ENCODE peak calls at places on chromosomes 7 and 10, in nine cellular contexts. One of them, this sample, is unnamed.

GRCh38 chr10:16609195-16609594 is 87.5 kb upstream of the C1QL3 start:
- DNase-seq in spleen: no peak
- DNase-seq in sigmoid colon: no peak
- DNase-seq in GM12891: no peak
- DNase-seq in SK-N-SH: no peak
- DNase-seq in suprapubic skin: no peak
- DNase-seq in transverse colon: no peak
- DNase-seq in HL-60: no peak
- DNase-seq in H1: no peak
- DNase-seq in this sample: no peak

GRCh38 chr7:151456276-151456675 is 16.3 kb upstream of the CRYGN start:
- DNase-seq in suprapubic skin: no peak
- DNase-seq in HL-60: no peak
- DNase-seq in sigmoid colon: peak
- DNase-seq in spleen: peak
- DNase-seq in SK-N-SH: no peak
- DNase-seq in transverse colon: no peak
- DNase-seq in GM12891: no peak
- DNase-seq in H1: no peak
- DNase-seq in this sample: no peak

GRCh38 chr7:55639640-55640039 is 67.3 kb upstream of the VOPP1 start:
- DNase-seq in suprapubic skin: no peak
- DNase-seq in transverse colon: no peak
- DNase-seq in H1: no peak
- DNase-seq in GM12891: no peak
- DNase-seq in spleen: no peak
- DNase-seq in HL-60: no peak
- DNase-seq in SK-N-SH: no peak
- DNase-seq in sigmoid colon: no peak
- DNase-seq in this sample: no peak

GRCh38 chr7:139124084-139124914 is 14.8 kb upstream of the ZC3HAV1 start:
- DNase-seq in spleen: no peak
- DNase-seq in H1: no peak
- DNase-seq in SK-N-SH: no peak
- DNase-seq in GM12891: no peak
- DNase-seq in HL-60: no peak
- DNase-seq in sigmoid colon: no peak
- DNase-seq in transverse colon: no peak
- DNase-seq in suprapubic skin: no peak
- DNase-seq in this sample: no peak

GRCh38 chr10:18474111-18474455 is 177.3 kb downstream of the NSUN6 start:
- DNase-seq in GM12891: no peak
- DNase-seq in transverse colon: no peak
- DNase-seq in HL-60: no peak
- DNase-seq in H1: no peak
- DNase-seq in sigmoid colon: no peak
- DNase-seq in spleen: no peak
- DNase-seq in suprapubic skin: peak
- DNase-seq in SK-N-SH: no peak
- DNase-seq in this sample: no peak

GRCh38 chr7:149865437-149865836 is 8.3 kb upstream of the ATP6V0E2 start:
- DNase-seq in H1: no peak
- DNase-seq in sigmoid colon: no peak
- DNase-seq in transverse colon: peak
- DNase-seq in suprapubic skin: no peak
- DNase-seq in spleen: peak
- DNase-seq in GM12891: no peak
- DNase-seq in HL-60: no peak
- DNase-seq in SK-N-SH: no peak
- DNase-seq in this sample: peak

GRCh38 chr7:157826566-157826965 is 489.8 kb downstream of the DNAJB6 start:
- DNase-seq in HL-60: no peak
- DNase-seq in suprapubic skin: no peak
- DNase-seq in GM12891: no peak
- DNase-seq in SK-N-SH: no peak
- DNase-seq in sigmoid colon: no peak
- DNase-seq in transverse colon: no peak
- DNase-seq in spleen: peak
- DNase-seq in H1: no peak
- DNase-seq in this sample: no peak

GRCh38 chr7:36946401-36946739 is 222.1 kb upstream of the AOAH start:
- DNase-seq in HL-60: no peak
- DNase-seq in spleen: no peak
- DNase-seq in SK-N-SH: no peak
- DNase-seq in H1: no peak
- DNase-seq in GM12891: no peak
- DNase-seq in suprapubic skin: no peak
- DNase-seq in sigmoid colon: no peak
- DNase-seq in transverse colon: no peak
- DNase-seq in this sample: no peak

GRCh38 chr7:11751315-11751714 is 80.7 kb downstream of the THSD7A start:
- DNase-seq in SK-N-SH: no peak
- DNase-seq in transverse colon: no peak
- DNase-seq in spleen: no peak
- DNase-seq in GM12891: no peak
- DNase-seq in suprapubic skin: no peak
- DNase-seq in sigmoid colon: no peak
- DNase-seq in H1: no peak
- DNase-seq in HL-60: no peak
- DNase-seq in this sample: no peak

GRCh38 chr7:11750191-11750590 is 81.8 kb downstream of the THSD7A start:
- DNase-seq in SK-N-SH: no peak
- DNase-seq in HL-60: no peak
- DNase-seq in transverse colon: no peak
- DNase-seq in suprapubic skin: no peak
- DNase-seq in GM12891: no peak
- DNase-seq in sigmoid colon: no peak
- DNase-seq in spleen: no peak
- DNase-seq in H1: no peak
- DNase-seq in this sample: no peak

GRCh38 chr7:11753441-11753840 is 78.6 kb downstream of the THSD7A start:
- DNase-seq in H1: no peak
- DNase-seq in HL-60: no peak
- DNase-seq in sigmoid colon: no peak
- DNase-seq in spleen: no peak
- DNase-seq in suprapubic skin: no peak
- DNase-seq in transverse colon: no peak
- DNase-seq in SK-N-SH: no peak
- DNase-seq in GM12891: no peak
- DNase-seq in this sample: no peak

GRCh38 chr7:11754123-11754522 is 77.9 kb downstream of the THSD7A start:
- DNase-seq in SK-N-SH: no peak
- DNase-seq in sigmoid colon: no peak
- DNase-seq in spleen: no peak
- DNase-seq in suprapubic skin: no peak
- DNase-seq in H1: no peak
- DNase-seq in transverse colon: no peak
- DNase-seq in HL-60: no peak
- DNase-seq in GM12891: no peak
- DNase-seq in this sample: no peak

GRCh38 chr7:11751807-11752389 is 80.1 kb downstream of the THSD7A start:
- DNase-seq in H1: no peak
- DNase-seq in suprapubic skin: no peak
- DNase-seq in HL-60: no peak
- DNase-seq in GM12891: no peak
- DNase-seq in transverse colon: no peak
- DNase-seq in sigmoid colon: no peak
- DNase-seq in spleen: no peak
- DNase-seq in SK-N-SH: no peak
- DNase-seq in this sample: no peak
- TF ChIP-seq POLR2AphosphoS5 in H1: no peak
- TF ChIP-seq POLR2AphosphoS5 in suprapubic skin: no peak
- TF ChIP-seq POLR2AphosphoS5 in HL-60: no peak
- TF ChIP-seq POLR2AphosphoS5 in GM12891: no peak
- TF ChIP-seq POLR2AphosphoS5 in transverse colon: no peak
- TF ChIP-seq POLR2AphosphoS5 in sigmoid colon: no peak
- TF ChIP-seq POLR2AphosphoS5 in spleen: no peak
- TF ChIP-seq POLR2AphosphoS5 in SK-N-SH: no peak
- TF ChIP-seq POLR2AphosphoS5 in this sample: no peak

GRCh38 chr7:50655020-50655419 is 89.8 kb upstream of the DDC start:
- DNase-seq in SK-N-SH: no peak
- DNase-seq in H1: no peak
- DNase-seq in transverse colon: no peak
- DNase-seq in suprapubic skin: no peak
- DNase-seq in sigmoid colon: no peak
- DNase-seq in GM12891: no peak
- DNase-seq in spleen: no peak
- DNase-seq in HL-60: no peak
- DNase-seq in this sample: no peak

GRCh38 chr7:50652400-50653115 is 87.4 kb upstream of the DDC start:
- DNase-seq in spleen: no peak
- DNase-seq in suprapubic skin: no peak
- DNase-seq in HL-60: no peak
- DNase-seq in transverse colon: no peak
- DNase-seq in SK-N-SH: no peak
- DNase-seq in sigmoid colon: no peak
- DNase-seq in H1: no peak
- DNase-seq in GM12891: no peak
- DNase-seq in this sample: peak

GRCh38 chr7:50651227-50651989 is 86.2 kb upstream of the DDC start:
- DNase-seq in spleen: no peak
- DNase-seq in suprapubic skin: no peak
- DNase-seq in sigmoid colon: no peak
- DNase-seq in SK-N-SH: no peak
- DNase-seq in GM12891: no peak
- DNase-seq in HL-60: no peak
- DNase-seq in H1: no peak
- DNase-seq in transverse colon: no peak
- DNase-seq in this sample: no peak

GRCh38 chr7:50653997-50654425 is 88.8 kb upstream of the DDC start:
- DNase-seq in sigmoid colon: peak
- DNase-seq in transverse colon: peak
- DNase-seq in H1: no peak
- DNase-seq in spleen: peak
- DNase-seq in SK-N-SH: no peak
- DNase-seq in suprapubic skin: no peak
- DNase-seq in HL-60: no peak
- DNase-seq in GM12891: no peak
- DNase-seq in this sample: peak

DNA sequence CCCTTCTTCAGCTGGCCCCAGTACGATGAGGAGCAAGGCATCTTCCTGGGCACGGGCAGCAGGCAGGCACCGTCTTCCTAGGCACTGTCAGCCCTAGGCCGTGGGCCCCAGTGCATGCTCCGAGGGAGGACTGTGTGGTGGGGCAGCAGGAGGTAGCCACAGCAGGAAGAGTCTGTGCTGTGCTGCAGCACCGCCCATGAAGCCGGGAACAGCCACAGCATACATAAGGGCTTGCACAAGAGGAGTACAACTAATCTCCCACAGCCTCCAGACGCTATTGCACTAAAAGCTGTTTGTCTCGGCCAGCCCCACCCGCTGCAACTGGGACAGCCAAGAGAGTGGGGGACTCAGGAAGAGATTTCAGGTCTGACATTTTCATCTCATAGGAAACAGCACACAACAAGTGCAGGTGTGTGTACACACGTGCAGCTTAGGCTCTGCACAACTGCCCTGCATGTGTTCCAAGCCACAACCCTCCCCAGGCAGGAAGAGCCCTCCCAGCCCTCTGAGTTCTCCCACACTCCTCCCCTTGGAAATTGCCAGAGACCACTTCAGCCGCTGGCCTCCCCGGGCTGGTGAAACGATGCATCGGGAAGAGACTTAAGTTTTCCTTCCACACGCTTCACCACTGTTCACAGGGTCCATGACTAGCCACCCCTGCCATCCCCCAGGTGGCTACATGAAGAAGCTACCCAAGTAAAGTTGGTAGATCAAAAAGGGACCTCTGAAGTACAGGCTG is 88.1 kb upstream of the DDC start:
- DNase-seq in spleen: no peak
- DNase-seq in H1: no peak
- DNase-seq in HL-60: no peak
- DNase-seq in suprapubic skin: peak
- DNase-seq in transverse colon: peak
- DNase-seq in sigmoid colon: peak
- DNase-seq in GM12891: no peak
- DNase-seq in SK-N-SH: no peak
- DNase-seq in this sample: peak
- TF ChIP-seq POLR2AphosphoS5 in spleen: peak
- TF ChIP-seq POLR2AphosphoS5 in H1: no peak
- TF ChIP-seq POLR2AphosphoS5 in HL-60: peak
- TF ChIP-seq POLR2AphosphoS5 in suprapubic skin: no peak
- TF ChIP-seq POLR2AphosphoS5 in transverse colon: peak
- TF ChIP-seq POLR2AphosphoS5 in sigmoid colon: peak
- TF ChIP-seq POLR2AphosphoS5 in GM12891: no peak
- TF ChIP-seq POLR2AphosphoS5 in SK-N-SH: no peak
- TF ChIP-seq POLR2AphosphoS5 in this sample: no peak

GRCh38 chr10:27479016-27479415 is 25.1 kb upstream of the RAB18 start:
- DNase-seq in SK-N-SH: no peak
- DNase-seq in sigmoid colon: no peak
- DNase-seq in H1: no peak
- DNase-seq in spleen: no peak
- DNase-seq in GM12891: no peak
- DNase-seq in HL-60: no peak
- DNase-seq in transverse colon: no peak
- DNase-seq in suprapubic skin: no peak
- DNase-seq in this sample: no peak

GRCh38 chr10:27481486-27481885 is 22.6 kb upstream of the RAB18 start:
- DNase-seq in spleen: no peak
- DNase-seq in suprapubic skin: no peak
- DNase-seq in transverse colon: no peak
- DNase-seq in HL-60: no peak
- DNase-seq in sigmoid colon: no peak
- DNase-seq in H1: no peak
- DNase-seq in GM12891: no peak
- DNase-seq in SK-N-SH: no peak
- DNase-seq in this sample: no peak

GRCh38 chr10:27485368-27485767 is 18.7 kb upstream of the RAB18 start:
- DNase-seq in suprapubic skin: no peak
- DNase-seq in SK-N-SH: no peak
- DNase-seq in H1: no peak
- DNase-seq in HL-60: no peak
- DNase-seq in sigmoid colon: no peak
- DNase-seq in transverse colon: no peak
- DNase-seq in GM12891: no peak
- DNase-seq in spleen: no peak
- DNase-seq in this sample: no peak

GRCh38 chr10:27485986-27486385 is 18.1 kb upstream of the RAB18 start:
- DNase-seq in H1: no peak
- DNase-seq in HL-60: no peak
- DNase-seq in transverse colon: no peak
- DNase-seq in SK-N-SH: no peak
- DNase-seq in spleen: no peak
- DNase-seq in GM12891: no peak
- DNase-seq in sigmoid colon: no peak
- DNase-seq in suprapubic skin: no peak
- DNase-seq in this sample: no peak

GRCh38 chr10:27482984-27483956 is 20.8 kb upstream of the RAB18 start:
- DNase-seq in suprapubic skin: no peak
- DNase-seq in spleen: no peak
- DNase-seq in transverse colon: no peak
- DNase-seq in H1: no peak
- DNase-seq in SK-N-SH: no peak
- DNase-seq in HL-60: no peak
- DNase-seq in GM12891: no peak
- DNase-seq in sigmoid colon: no peak
- DNase-seq in this sample: no peak
- TF ChIP-seq POLR2AphosphoS5 in suprapubic skin: no peak
- TF ChIP-seq POLR2AphosphoS5 in spleen: no peak
- TF ChIP-seq POLR2AphosphoS5 in transverse colon: no peak
- TF ChIP-seq POLR2AphosphoS5 in H1: no peak
- TF ChIP-seq POLR2AphosphoS5 in SK-N-SH: no peak
- TF ChIP-seq POLR2AphosphoS5 in HL-60: no peak
- TF ChIP-seq POLR2AphosphoS5 in GM12891: no peak
- TF ChIP-seq POLR2AphosphoS5 in sigmoid colon: no peak
- TF ChIP-seq POLR2AphosphoS5 in this sample: no peak

DNA sequence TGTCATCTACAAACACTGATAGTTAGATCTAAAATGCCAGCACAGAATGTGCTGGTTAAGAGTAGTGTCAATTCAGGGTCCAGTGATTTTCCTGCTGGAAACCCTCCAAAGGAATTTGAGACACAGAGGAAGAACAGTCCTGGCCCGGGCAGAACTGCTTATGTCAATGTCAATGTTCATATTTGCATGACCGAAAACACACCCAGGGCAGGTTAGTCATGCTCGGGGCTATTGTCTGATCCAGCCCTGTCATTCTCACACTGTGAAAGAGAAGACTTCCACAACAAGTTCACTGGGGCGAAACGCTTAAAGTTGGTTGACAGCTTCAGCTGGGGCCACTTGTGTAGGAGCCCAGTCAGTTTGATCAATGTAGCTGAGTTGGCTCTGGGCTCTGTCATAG is 139.3 kb downstream of the C1GALT1 start:
- DNase-seq in SK-N-SH: no peak
- DNase-seq in GM12891: no peak
- DNase-seq in sigmoid colon: no peak
- DNase-seq in H1: no peak
- DNase-seq in suprapubic skin: no peak
- DNase-seq in transverse colon: peak
- DNase-seq in spleen: peak
- DNase-seq in HL-60: no peak
- DNase-seq in this sample: peak
- TF ChIP-seq POLR2AphosphoS5 in SK-N-SH: no peak
- TF ChIP-seq POLR2AphosphoS5 in GM12891: no peak
- TF ChIP-seq POLR2AphosphoS5 in sigmoid colon: no peak
- TF ChIP-seq POLR2AphosphoS5 in H1: no peak
- TF ChIP-seq POLR2AphosphoS5 in suprapubic skin: no peak
- TF ChIP-seq POLR2AphosphoS5 in transverse colon: no peak
- TF ChIP-seq POLR2AphosphoS5 in spleen: no peak
- TF ChIP-seq POLR2AphosphoS5 in HL-60: no peak
- TF ChIP-seq POLR2AphosphoS5 in this sample: no peak